ENCODE peak calls at places on chromosomes 2 and 18, in ten cellular contexts. One of them, this sample, is unnamed.

GRCh38 chr2:183709829-183710228 is 585.6 kb downstream of the NUP35 start:
- DNase-seq in tibial nerve: no peak
- DNase-seq in heart left ventricle: no peak
- DNase-seq in SK-N-MC: no peak
- DNase-seq in mammary epithelial cell: no peak
- DNase-seq in A549: no peak
- DNase-seq in K562: no peak
- DNase-seq in HCT116: no peak
- DNase-seq in endothelial cell of umbilical vein: no peak
- DNase-seq in upper lobe of right lung: no peak
- DNase-seq in this sample: no peak

GRCh38 chr2:237471457-237472186 is 15.4 kb upstream of the MLPH start:
- DNase-seq in tibial nerve: no peak
- DNase-seq in upper lobe of right lung: peak
- DNase-seq in A549: peak
- DNase-seq in mammary epithelial cell: no peak
- DNase-seq in endothelial cell of umbilical vein: peak
- DNase-seq in HCT116: peak
- DNase-seq in K562: peak
- DNase-seq in heart left ventricle: peak
- DNase-seq in SK-N-MC: no peak
- DNase-seq in this sample: no peak

GRCh38 chr18:50193796-50194622 is 938 bp downstream of the MYO5B start:
- DNase-seq in tibial nerve: no peak
- DNase-seq in K562: no peak
- DNase-seq in SK-N-MC: no peak
- DNase-seq in upper lobe of right lung: peak
- DNase-seq in mammary epithelial cell: no peak
- DNase-seq in HCT116: no peak
- DNase-seq in heart left ventricle: no peak
- DNase-seq in A549: no peak
- DNase-seq in endothelial cell of umbilical vein: no peak
- DNase-seq in this sample: no peak

GRCh38 chr2:70103531-70104061 is 16.3 kb downstream of the PCBP1 start:
- DNase-seq in endothelial cell of umbilical vein: no peak
- DNase-seq in HCT116: no peak
- DNase-seq in K562: peak
- DNase-seq in mammary epithelial cell: no peak
- DNase-seq in tibial nerve: no peak
- DNase-seq in A549: no peak
- DNase-seq in SK-N-MC: no peak
- DNase-seq in upper lobe of right lung: no peak
- DNase-seq in heart left ventricle: no peak
- DNase-seq in this sample: no peak

GRCh38 chr2:174333017-174333501 is 1.7 kb upstream of the SP9 start:
- DNase-seq in K562: no peak
- DNase-seq in tibial nerve: no peak
- DNase-seq in HCT116: no peak
- DNase-seq in SK-N-MC: no peak
- DNase-seq in endothelial cell of umbilical vein: no peak
- DNase-seq in mammary epithelial cell: no peak
- DNase-seq in upper lobe of right lung: no peak
- DNase-seq in heart left ventricle: no peak
- DNase-seq in A549: no peak
- DNase-seq in this sample: no peak

GRCh38 chr2:174172802-174173355 is 75.5 kb downstream of the OLA1 start:
- DNase-seq in endothelial cell of umbilical vein: no peak
- DNase-seq in A549: no peak
- DNase-seq in upper lobe of right lung: no peak
- DNase-seq in heart left ventricle: no peak
- DNase-seq in HCT116: no peak
- DNase-seq in tibial nerve: no peak
- DNase-seq in mammary epithelial cell: no peak
- DNase-seq in K562: no peak
- DNase-seq in SK-N-MC: no peak
- DNase-seq in this sample: no peak

GRCh38 chr2:85353876-85354285 is 447 bp downstream of the RETSAT start:
- DNase-seq in heart left ventricle: peak
- DNase-seq in A549: peak
- DNase-seq in mammary epithelial cell: peak
- DNase-seq in upper lobe of right lung: peak
- DNase-seq in SK-N-MC: no peak
- DNase-seq in tibial nerve: no peak
- DNase-seq in endothelial cell of umbilical vein: peak
- DNase-seq in HCT116: peak
- DNase-seq in K562: peak
- DNase-seq in this sample: no peak

GRCh38 chr2:43080626-43081025 is 145.8 kb downstream of the ZFP36L2 start:
- DNase-seq in SK-N-MC: no peak
- DNase-seq in upper lobe of right lung: no peak
- DNase-seq in endothelial cell of umbilical vein: no peak
- DNase-seq in heart left ventricle: no peak
- DNase-seq in K562: no peak
- DNase-seq in tibial nerve: no peak
- DNase-seq in mammary epithelial cell: no peak
- DNase-seq in HCT116: no peak
- DNase-seq in A549: no peak
- DNase-seq in this sample: no peak

GRCh38 chr2:230906471-230907230 is 18.4 kb downstream of the GPR55 start:
- DNase-seq in heart left ventricle: no peak
- DNase-seq in mammary epithelial cell: no peak
- DNase-seq in SK-N-MC: no peak
- DNase-seq in A549: no peak
- DNase-seq in endothelial cell of umbilical vein: no peak
- DNase-seq in HCT116: no peak
- DNase-seq in tibial nerve: no peak
- DNase-seq in K562: no peak
- DNase-seq in upper lobe of right lung: peak
- DNase-seq in this sample: no peak

GRCh38 chr18:57807336-57808117 is 4.4 kb upstream of the ATP8B1 start:
- DNase-seq in mammary epithelial cell: no peak
- DNase-seq in tibial nerve: no peak
- DNase-seq in HCT116: no peak
- DNase-seq in SK-N-MC: peak
- DNase-seq in K562: no peak
- DNase-seq in heart left ventricle: no peak
- DNase-seq in A549: no peak
- DNase-seq in endothelial cell of umbilical vein: peak
- DNase-seq in upper lobe of right lung: no peak
- DNase-seq in this sample: no peak

GRCh38 chr2:233458826-233459225 is 104.5 kb downstream of the DGKD start:
- DNase-seq in SK-N-MC: no peak
- DNase-seq in A549: no peak
- DNase-seq in K562: no peak
- DNase-seq in upper lobe of right lung: no peak
- DNase-seq in endothelial cell of umbilical vein: no peak
- DNase-seq in mammary epithelial cell: no peak
- DNase-seq in HCT116: no peak
- DNase-seq in tibial nerve: no peak
- DNase-seq in heart left ventricle: peak
- DNase-seq in this sample: no peak

GRCh38 chr2:37529830-37530452 is 141.5 kb downstream of the CDC42EP3 start:
- DNase-seq in tibial nerve: no peak
- DNase-seq in K562: no peak
- DNase-seq in SK-N-MC: no peak
- DNase-seq in upper lobe of right lung: no peak
- DNase-seq in endothelial cell of umbilical vein: no peak
- DNase-seq in HCT116: no peak
- DNase-seq in heart left ventricle: no peak
- DNase-seq in A549: no peak
- DNase-seq in mammary epithelial cell: no peak
- DNase-seq in this sample: no peak

GRCh38 chr2:167504695-167505094 is 616.4 kb downstream of the XIRP2 start:
- DNase-seq in HCT116: no peak
- DNase-seq in upper lobe of right lung: no peak
- DNase-seq in K562: no peak
- DNase-seq in endothelial cell of umbilical vein: no peak
- DNase-seq in A549: no peak
- DNase-seq in tibial nerve: no peak
- DNase-seq in heart left ventricle: no peak
- DNase-seq in SK-N-MC: no peak
- DNase-seq in mammary epithelial cell: no peak
- DNase-seq in this sample: no peak

GRCh38 chr2:133789743-133790142 is 221.5 kb upstream of the NCKAP5 start:
- DNase-seq in endothelial cell of umbilical vein: no peak
- DNase-seq in A549: no peak
- DNase-seq in tibial nerve: no peak
- DNase-seq in upper lobe of right lung: no peak
- DNase-seq in HCT116: no peak
- DNase-seq in mammary epithelial cell: no peak
- DNase-seq in SK-N-MC: no peak
- DNase-seq in K562: no peak
- DNase-seq in heart left ventricle: no peak
- DNase-seq in this sample: no peak

GRCh38 chr2:108199726-108200125 is 40.0 kb upstream of the SULT1C3 start:
- DNase-seq in tibial nerve: no peak
- DNase-seq in upper lobe of right lung: no peak
- DNase-seq in mammary epithelial cell: peak
- DNase-seq in SK-N-MC: no peak
- DNase-seq in HCT116: no peak
- DNase-seq in K562: no peak
- DNase-seq in A549: no peak
- DNase-seq in endothelial cell of umbilical vein: no peak
- DNase-seq in heart left ventricle: no peak
- DNase-seq in this sample: no peak

GRCh38 chr18:46297124-46297523 is 192.9 kb downstream of the HAUS1 start:
- DNase-seq in HCT116: no peak
- DNase-seq in SK-N-MC: no peak
- DNase-seq in mammary epithelial cell: no peak
- DNase-seq in upper lobe of right lung: peak
- DNase-seq in endothelial cell of umbilical vein: no peak
- DNase-seq in A549: no peak
- DNase-seq in heart left ventricle: no peak
- DNase-seq in K562: no peak
- DNase-seq in tibial nerve: no peak
- DNase-seq in this sample: no peak
- H3K27ac ChIP-seq in HCT116: no peak
- H3K27ac ChIP-seq in SK-N-MC: no peak
- H3K27ac ChIP-seq in mammary epithelial cell: no peak
- H3K27ac ChIP-seq in upper lobe of right lung: no peak
- H3K27ac ChIP-seq in endothelial cell of umbilical vein: no peak
- H3K27ac ChIP-seq in A549: no peak
- H3K27ac ChIP-seq in heart left ventricle: no peak
- H3K27ac ChIP-seq in K562: no peak
- H3K27ac ChIP-seq in tibial nerve: no peak
- H3K27ac ChIP-seq in this sample: no peak

GRCh38 chr2:96090527-96090926 is 25.8 kb downstream of the ADRA2B start:
- DNase-seq in mammary epithelial cell: no peak
- DNase-seq in A549: no peak
- DNase-seq in HCT116: no peak
- DNase-seq in SK-N-MC: no peak
- DNase-seq in heart left ventricle: no peak
- DNase-seq in upper lobe of right lung: no peak
- DNase-seq in endothelial cell of umbilical vein: no peak
- DNase-seq in tibial nerve: no peak
- DNase-seq in K562: no peak
- DNase-seq in this sample: no peak

GRCh38 chr2:96088340-96089335 is 27.7 kb downstream of the ADRA2B start:
- DNase-seq in HCT116: no peak
- DNase-seq in heart left ventricle: peak
- DNase-seq in upper lobe of right lung: peak
- DNase-seq in tibial nerve: no peak
- DNase-seq in K562: peak
- DNase-seq in A549: no peak
- DNase-seq in SK-N-MC: no peak
- DNase-seq in mammary epithelial cell: no peak
- DNase-seq in endothelial cell of umbilical vein: no peak
- DNase-seq in this sample: no peak

GRCh38 chr2:96089356-96090180 is 26.8 kb downstream of the ADRA2B start:
- DNase-seq in heart left ventricle: peak
- DNase-seq in mammary epithelial cell: no peak
- DNase-seq in HCT116: no peak
- DNase-seq in A549: no peak
- DNase-seq in upper lobe of right lung: peak
- DNase-seq in endothelial cell of umbilical vein: no peak
- DNase-seq in SK-N-MC: no peak
- DNase-seq in K562: peak
- DNase-seq in tibial nerve: no peak
- DNase-seq in this sample: no peak

GRCh38 chr2:96091141-96091710 is 25.1 kb downstream of the ADRA2B start:
- DNase-seq in heart left ventricle: no peak
- DNase-seq in K562: no peak
- DNase-seq in HCT116: no peak
- DNase-seq in tibial nerve: no peak
- DNase-seq in upper lobe of right lung: peak
- DNase-seq in endothelial cell of umbilical vein: no peak
- DNase-seq in A549: no peak
- DNase-seq in mammary epithelial cell: no peak
- DNase-seq in SK-N-MC: no peak
- DNase-seq in this sample: no peak

DNA sequence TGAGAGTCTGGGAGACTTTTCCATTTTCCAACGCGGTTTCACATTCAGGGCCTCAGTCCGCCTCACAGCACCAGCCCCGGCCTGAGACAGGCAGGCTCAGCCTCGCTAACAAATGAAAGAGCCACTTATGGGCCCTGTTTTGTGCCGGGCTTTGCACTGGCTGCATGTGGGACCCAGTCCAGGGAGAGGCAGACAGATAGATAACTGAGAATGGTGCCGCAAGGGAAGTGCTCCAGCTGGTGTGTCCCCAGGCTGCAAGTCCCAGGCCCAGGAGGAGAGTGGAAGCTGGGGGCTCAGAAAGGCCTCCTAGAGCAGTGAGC is 26.2 kb downstream of the ADRA2B start:
- DNase-seq in SK-N-MC: no peak
- DNase-seq in heart left ventricle: no peak
- DNase-seq in upper lobe of right lung: no peak
- DNase-seq in endothelial cell of umbilical vein: no peak
- DNase-seq in A549: no peak
- DNase-seq in K562: peak
- DNase-seq in HCT116: no peak
- DNase-seq in mammary epithelial cell: no peak
- DNase-seq in tibial nerve: no peak
- DNase-seq in this sample: no peak
- H3K27ac ChIP-seq in SK-N-MC: no peak
- H3K27ac ChIP-seq in heart left ventricle: peak
- H3K27ac ChIP-seq in upper lobe of right lung: no peak
- H3K27ac ChIP-seq in endothelial cell of umbilical vein: no peak
- H3K27ac ChIP-seq in A549: no peak
- H3K27ac ChIP-seq in K562: no peak
- H3K27ac ChIP-seq in HCT116: no peak
- H3K27ac ChIP-seq in mammary epithelial cell: no peak
- H3K27ac ChIP-seq in tibial nerve: no peak
- H3K27ac ChIP-seq in this sample: no peak

GRCh38 chr18:76448262-76449109 is 46.6 kb downstream of the ZNF516 start:
- DNase-seq in A549: no peak
- DNase-seq in HCT116: no peak
- DNase-seq in tibial nerve: no peak
- DNase-seq in mammary epithelial cell: no peak
- DNase-seq in K562: no peak
- DNase-seq in endothelial cell of umbilical vein: no peak
- DNase-seq in upper lobe of right lung: peak
- DNase-seq in heart left ventricle: no peak
- DNase-seq in SK-N-MC: no peak
- DNase-seq in this sample: no peak
- H3K27ac ChIP-seq in A549: peak
- H3K27ac ChIP-seq in HCT116: no peak
- H3K27ac ChIP-seq in tibial nerve: peak
- H3K27ac ChIP-seq in mammary epithelial cell: no peak
- H3K27ac ChIP-seq in K562: no peak
- H3K27ac ChIP-seq in endothelial cell of umbilical vein: no peak
- H3K27ac ChIP-seq in upper lobe of right lung: no peak
- H3K27ac ChIP-seq in heart left ventricle: peak
- H3K27ac ChIP-seq in SK-N-MC: peak
- H3K27ac ChIP-seq in this sample: no peak

GRCh38 chr2:158488442-158489216 is 31.9 kb downstream of the PKP4 start:
- DNase-seq in endothelial cell of umbilical vein: no peak
- DNase-seq in HCT116: no peak
- DNase-seq in K562: no peak
- DNase-seq in A549: no peak
- DNase-seq in SK-N-MC: no peak
- DNase-seq in tibial nerve: no peak
- DNase-seq in upper lobe of right lung: no peak
- DNase-seq in mammary epithelial cell: no peak
- DNase-seq in heart left ventricle: no peak
- DNase-seq in this sample: no peak
- H3K27ac ChIP-seq in endothelial cell of umbilical vein: no peak
- H3K27ac ChIP-seq in HCT116: no peak
- H3K27ac ChIP-seq in K562: no peak
- H3K27ac ChIP-seq in A549: no peak
- H3K27ac ChIP-seq in SK-N-MC: peak
- H3K27ac ChIP-seq in tibial nerve: no peak
- H3K27ac ChIP-seq in upper lobe of right lung: no peak
- H3K27ac ChIP-seq in mammary epithelial cell: no peak
- H3K27ac ChIP-seq in heart left ventricle: no peak
- H3K27ac ChIP-seq in this sample: no peak